ENCODE peak calls at places on chromosomes 2 and 18, in seven cellular contexts. B, E, J, G, M, Q and S are unnamed samples.

GRCh38 chr2:197215988-197216979 is 94.3 kb downstream of the ANKRD44 start:
- DNase-seq in B (no peak), G (no peak), J (no peak), E (peak), M (no peak), Q (no peak), S (no peak)

GRCh38 chr18:10116574-10116973 is 202.8 kb downstream of the VAPA start:
- DNase-seq in B (no peak), J (no peak), M (no peak), G (no peak), E (no peak), Q (no peak), S (no peak)

GRCh38 chr2:237053066-237053465 is 32.6 kb upstream of the COPS8 start:
- DNase-seq in B (no peak), G (no peak), J (no peak), Q (no peak), E (no peak), M (no peak), S (no peak)

GRCh38 chr2:18664421-18664820 is 75.1 kb upstream of the NT5C1B start:
- DNase-seq in G (no peak), B (no peak), E (no peak), Q (no peak), J (no peak), M (no peak), S (no peak)

GRCh38 chr2:126527836-126528490 is 128.0 kb upstream of the GYPC start:
- DNase-seq in B (no peak), E (peak), J (peak), M (peak), G (no peak), Q (peak), S (peak)

GRCh38 chr18:57027190-57027708 is 119.6 kb upstream of the BOD1L2 start:
- DNase-seq in B (no peak), M (no peak), E (no peak), Q (no peak), J (no peak), G (no peak), S (no peak)

GRCh38 chr2:128233790-128234395 is 84.8 kb downstream of the HS6ST1 start:
- DNase-seq in Q (no peak), G (no peak), M (no peak), E (no peak), J (no peak), B (no peak), S (no peak)

GRCh38 chr2:58140508-58141072 is 94.0 kb downstream of the VRK2 start:
- DNase-seq in J (no peak), Q (peak), G (no peak), E (no peak), M (no peak), B (no peak), S (no peak)

GRCh38 chr2:229728360-229728759 is 14.0 kb upstream of the DNER start:
- DNase-seq in G (no peak), B (no peak), M (no peak), E (no peak), J (no peak), Q (no peak), S (no peak)

GRCh38 chr2:196801578-196801977 is 2.1 kb upstream of the GTF3C3 start:
- DNase-seq in M (no peak), G (no peak), Q (no peak), B (no peak), J (no peak), E (no peak), S (no peak)

GRCh38 chr2:55809875-55810620 is 113.5 kb downstream of the EFEMP1 start:
- DNase-seq in B (no peak), M (peak), E (no peak), G (no peak), J (no peak), Q (no peak), S (peak)

GRCh38 chr2:224650815-224651439 is 65.2 kb downstream of the CCDC195 start:
- DNase-seq in G (no peak), Q (peak), M (no peak), B (peak), E (peak), J (peak), S (peak)

GRCh38 chr2:29053223-29053622 is 21.1 kb downstream of the PCARE start:
- DNase-seq in E (no peak), J (peak), G (no peak), Q (no peak), M (no peak), B (no peak), S (no peak)

GRCh38 chr2:213251618-213252017 is 32.6 kb upstream of the SPAG16 start:
- DNase-seq in J (peak), B (no peak), Q (peak), G (no peak), E (peak), M (no peak), S (no peak)

GRCh38 chr2:74867841-74868658 is 34.1 kb downstream of the HK2 start:
- DNase-seq in M (no peak), J (no peak), Q (no peak), B (no peak), G (no peak), E (no peak), S (no peak)